ENCODE peak calls at places on chromosome 22, in six cellular contexts. A is GM04503, J is activated T-cell treated with anti-CD3 and anti-CD28 coated beads for 1 hour, M is NCI-H748 treated with DMSO at 0.1 percent for 48 hours, D is NAMALWA, T is OCI-M1. R is an unnamed sample.

GRCh38 chr22:33710326-33710725 is 209.9 kb downstream of the LARGE1 start:
- DNase-seq in T (no peak), A (no peak), J (no peak), D (no peak), M (no peak), R (no peak)

GRCh38 chr22:24486501-24486921 is 8.6 kb upstream of the UPB1 start:
- DNase-seq in J (no peak), M (no peak), D (no peak), A (peak; percentile 68), T (peak; percentile 52), R (no peak)

GRCh38 chr22:20804650-20805049 is 30.7 kb downstream of the SERPIND1 start:
- DNase-seq in T (no peak), M (no peak), A (no peak), D (no peak), J (no peak), R (no peak)

GRCh38 chr22:38314140-38314991 is 2.9 kb downstream of the CSNK1E start:
- DNase-seq in M (no peak), D (peak; percentile 45), J (no peak), T (no peak), A (no peak), R (no peak)

GRCh38 chr22:41302016-41302767 is 867 bp downstream of the ZC3H7B start:
- DNase-seq in M (no peak), A (no peak), D (peak; percentile 36), T (no peak), J (no peak), R (no peak)

GRCh38 chr22:36760716-36761115 is 15.2 kb downstream of the IFT27 start:
- DNase-seq in J (no peak), M (no peak), D (no peak), T (no peak), A (no peak), R (no peak)

GRCh38 chr22:29344137-29344536 is 28.6 kb upstream of the RASL10A start:
- DNase-seq in D (no peak), J (no peak), T (no peak), M (no peak), A (peak; percentile 90), R (no peak)

GRCh38 chr22:48744283-48744641 is 1083.4 kb downstream of the BRD1 start:
- DNase-seq in M (no peak), A (no peak), D (no peak), T (no peak), J (no peak), R (no peak)

GRCh38 chr22:24507742-24508141 is 12.6 kb downstream of the UPB1 start:
- DNase-seq in A (no peak), J (no peak), T (no peak), M (no peak), D (peak; percentile 92), R (peak; percentile 73)

GRCh38 chr22:43993072-43993760 is 30.9 kb upstream of the PARVB start:
- DNase-seq in M (peak; percentile 7), A (peak; percentile 11), T (peak; percentile 64), J (peak; percentile 40), D (peak; percentile 79), R (peak; percentile 31)

GRCh38 chr22:43582394-43582793 is 170.6 kb downstream of the MPPED1 start:
- DNase-seq in A (no peak), M (no peak), D (no peak), J (no peak), T (no peak), R (no peak)

R was measured in iPS DF 6.9.